ENCODE peak calls at places on chromosomes 1 and 21, in ten cellular contexts. A is IMR-90, K is left ventricle myocardium inferior, V is SJCRH30, C is ascending aorta, L is psoas muscle, G is GM23248, I is right atrium auricular region, Y is heart left ventricle, P is H9. X is an unnamed sample. For H3K4me1, the result is how much of the 10 kb centered on the place peaks cover.

GRCh38 chr1:243917177-243917862 is 67.3 kb upstream of the AKT3 start:
- DNase-seq in A (peak), K (peak), V (peak), C (peak), L (no peak), G (peak), I (peak), Y (peak), P (peak), X (no peak)

GRCh38 chr1:16349847-16350406 is 2.4 kb downstream of the FBXO42 start:
- DNase-seq in A (no peak), K (no peak), V (no peak), C (peak), L (no peak), G (peak), I (no peak), Y (no peak), P (no peak), X (no peak)

GRCh38 chr1:22576148-22576544 is 12.9 kb downstream of the EPHA8 start:
- DNase-seq in A (no peak), K (no peak), V (no peak), C (no peak), L (no peak), G (no peak), I (no peak), Y (no peak), P (no peak), X (no peak)

GRCh38 chr1:81803423-81804103 is 2.8 kb downstream of the ADGRL2 start:
- DNase-seq in A (peak), K (no peak), V (peak), C (no peak), L (no peak), G (peak), I (no peak), Y (no peak), P (peak), X (no peak)

GRCh38 chr1:20551161-20551560 is 1.2 kb upstream of the FAM43B start:
- DNase-seq in A (no peak), K (no peak), V (no peak), C (no peak), L (no peak), G (no peak), I (no peak), Y (peak), P (no peak), X (no peak)

GRCh38 chr1:104592926-104593325 is 843.2 kb downstream of the AMY1C start:
- DNase-seq in A (no peak), K (no peak), V (no peak), C (no peak), L (no peak), G (no peak), I (no peak), Y (no peak), P (no peak), X (no peak)

GRCh38 chr1:241485554-241485992 is 34.0 kb downstream of the FH start:
- DNase-seq in A (peak), K (no peak), V (peak), C (no peak), L (no peak), G (peak), I (no peak), Y (no peak), P (peak), X (no peak)

GRCh38 chr21:16578912-16579311 is 849.1 kb downstream of the USP25 start:
- DNase-seq in A (no peak), K (no peak), V (no peak), C (no peak), L (no peak), G (no peak), I (no peak), Y (no peak), P (no peak), X (no peak)

GRCh38 chr1:207031632-207032258 is 811 bp downstream of the C1orf116 start:
- DNase-seq in A (no peak), K (no peak), V (no peak), C (no peak), L (no peak), G (no peak), I (no peak), Y (no peak), P (no peak), X (no peak)

GRCh38 chr1:23100074-23100748 is 68.4 kb downstream of the LUZP1 start:
- DNase-seq in A (peak), K (no peak), V (peak), C (peak), L (no peak), G (peak), I (peak), Y (no peak), P (no peak), X (no peak)

GRCh38 chr21:29737188-29737587 is 202.6 kb downstream of the GRIK1 start:
- DNase-seq in A (no peak), K (no peak), V (no peak), C (no peak), L (no peak), G (no peak), I (no peak), Y (no peak), P (no peak), X (no peak)

GRCh38 chr1:89607888-89608626 is 24.9 kb upstream of the LRRC8C start:
- DNase-seq in A (peak), K (peak), V (no peak), C (no peak), L (no peak), G (peak), I (peak), Y (peak), P (no peak), X (no peak)

GRCh38 chr1:206524739-206525364 is 17.5 kb downstream of the RASSF5 start:
- DNase-seq in A (no peak), K (no peak), V (no peak), C (no peak), L (no peak), G (no peak), I (no peak), Y (no peak), P (no peak), X (no peak)

GRCh38 chr21:45472445-45473365 is 67.7 kb downstream of the COL18A1 start:
- DNase-seq in A (no peak), K (no peak), V (no peak), C (no peak), L (peak), G (no peak), I (no peak), Y (no peak), P (no peak), X (no peak)

GRCh38 chr1:15139654-15140350 is 13.7 kb upstream of the TMEM51 start:
- DNase-seq in A (peak), K (peak), V (peak), C (no peak), L (no peak), G (no peak), I (no peak), Y (no peak), P (peak), X (no peak)

GRCh38 chr1:53946252-53947171 is at the start of gene LRRC42:
- DNase-seq in A (no peak), K (no peak), V (no peak), C (no peak), L (no peak), G (peak), I (no peak), Y (no peak), P (no peak), X (no peak)

GRCh38 chr21:26945916-26946315 is 21.0 kb downstream of the ADAMTS5 start:
- DNase-seq in A (no peak), K (peak), V (no peak), C (no peak), L (peak), G (peak), I (no peak), Y (no peak), P (no peak), X (no peak)

GRCh38 chr1:183444243-183444642 is 26.1 kb upstream of the NMNAT2 start:
- DNase-seq in A (peak), K (no peak), V (peak), C (no peak), L (no peak), G (peak), I (no peak), Y (no peak), P (no peak), X (no peak)

GRCh38 chr1:6489799-6490180 is 1.7 kb downstream of the PLEKHG5 start:
- DNase-seq in A (peak), K (peak), V (peak), C (peak), L (peak), G (peak), I (peak), Y (peak), P (peak), X (no peak)

GRCh38 chr1:93839307-93839706 is 39.7 kb downstream of the DNTTIP2 start:
- DNase-seq in A (peak), K (no peak), V (no peak), C (no peak), L (no peak), G (peak), I (no peak), Y (no peak), P (no peak), X (no peak)

GRCh38 chr1:209319549-209319948 is 264.0 kb upstream of the CAMK1G start:
- DNase-seq in A (peak), K (no peak), V (no peak), C (no peak), L (no peak), G (peak), I (no peak), Y (no peak), P (no peak), X (no peak)

GRCh38 chr21:15227919-15228318 is 163.1 kb upstream of the NRIP1 start:
- DNase-seq in A (no peak), K (no peak), V (no peak), C (no peak), L (no peak), G (no peak), I (no peak), Y (no peak), P (no peak), X (no peak)

GRCh38 chr1:169027607-169028320 is 78.7 kb upstream of the ATP1B1 start:
- DNase-seq in A (no peak), K (no peak), V (no peak), C (no peak), L (no peak), G (no peak), I (no peak), Y (no peak), P (no peak), X (no peak)

GRCh38 chr21:39014751-39015150 is 168.5 kb downstream of the PSMG1 start:
- DNase-seq in A (peak), K (no peak), V (no peak), C (no peak), L (no peak), G (peak), I (no peak), Y (no peak), P (no peak), X (no peak)

GRCh38 chr1:43506233-43506632 is 24.4 kb upstream of the PTPRF start:
- DNase-seq in A (no peak), K (no peak), V (no peak), C (no peak), L (no peak), G (no peak), I (peak), Y (peak), P (no peak), X (no peak)

GRCh38 chr1:31753623-31754349 is 10.4 kb downstream of the ADGRB2 start:
- DNase-seq in A (peak), K (peak), V (peak), C (peak), L (peak), G (peak), I (no peak), Y (peak), P (no peak), X (no peak)

GRCh38 chr1:178931843-178932551 is 61.1 kb upstream of the ANGPTL1 start:
- DNase-seq in A (peak), K (peak), V (no peak), C (peak), L (peak), G (peak), I (peak), Y (peak), P (no peak), X (peak)

GRCh38 chr21:44021064-44021463 is 9.0 kb downstream of the TRAPPC10 start:
- DNase-seq in A (no peak), K (no peak), V (no peak), C (no peak), L (no peak), G (no peak), I (no peak), Y (no peak), P (no peak), X (no peak)

GRCh38 chr21:41761211-41762181 is 5.4 kb downstream of the RIPK4 start:
- DNase-seq in A (no peak), K (peak), V (no peak), C (peak), L (peak), G (peak), I (peak), Y (no peak), P (no peak), X (no peak)

GRCh38 chr1:72000809-72001208 is 281.5 kb downstream of the NEGR1 start:
- DNase-seq in A (peak), K (no peak), V (no peak), C (no peak), L (no peak), G (no peak), I (no peak), Y (no peak), P (peak), X (no peak)

GRCh38 chr1:195721210-195721971 is 886.8 kb downstream of the KCNT2 start:
- DNase-seq in A (no peak), K (no peak), V (no peak), C (no peak), L (no peak), G (no peak), I (no peak), Y (no peak), P (no peak), X (no peak)

GRCh38 chr1:66933887-66934700 is 9.3 kb downstream of the MIER1 start:
- DNase-seq in A (no peak), K (no peak), V (peak), C (no peak), L (no peak), G (peak), I (no peak), Y (no peak), P (no peak), X (no peak)

GRCh38 chr1:162631546-162632233 is 574 bp upstream of the DDR2 start:
- DNase-seq in A (peak), K (peak), V (peak), C (no peak), L (no peak), G (peak), I (no peak), Y (peak), P (no peak), X (no peak)

GRCh38 chr1:162632743-162633326 is 571 bp downstream of the DDR2 start:
- DNase-seq in A (peak), K (no peak), V (peak), C (no peak), L (no peak), G (peak), I (no peak), Y (peak), P (no peak), X (no peak)

GRCh38 chr1:162635418-162635817 is 3.2 kb downstream of the DDR2 start:
- DNase-seq in A (peak), K (no peak), V (no peak), C (no peak), L (no peak), G (peak), I (no peak), Y (no peak), P (no peak), X (no peak)

GRCh38 chr1:162632234-162632666 is at the start of gene DDR2:
- DNase-seq in A (peak), K (peak), V (peak), C (peak), L (peak), G (peak), I (peak), Y (peak), P (no peak), X (no peak)

GRCh38 chr1:162633327-162633762 is 1.1 kb downstream of the DDR2 start:
- DNase-seq in A (peak), K (no peak), V (peak), C (no peak), L (no peak), G (peak), I (no peak), Y (no peak), P (no peak), X (no peak)
- H3K4me1 ChIP-seq in A (under half), K (half or more), V (under half), C (under half), L (under half), G (half or more), I (under half), Y (under half), P (under half), X (under half)

DNA sequence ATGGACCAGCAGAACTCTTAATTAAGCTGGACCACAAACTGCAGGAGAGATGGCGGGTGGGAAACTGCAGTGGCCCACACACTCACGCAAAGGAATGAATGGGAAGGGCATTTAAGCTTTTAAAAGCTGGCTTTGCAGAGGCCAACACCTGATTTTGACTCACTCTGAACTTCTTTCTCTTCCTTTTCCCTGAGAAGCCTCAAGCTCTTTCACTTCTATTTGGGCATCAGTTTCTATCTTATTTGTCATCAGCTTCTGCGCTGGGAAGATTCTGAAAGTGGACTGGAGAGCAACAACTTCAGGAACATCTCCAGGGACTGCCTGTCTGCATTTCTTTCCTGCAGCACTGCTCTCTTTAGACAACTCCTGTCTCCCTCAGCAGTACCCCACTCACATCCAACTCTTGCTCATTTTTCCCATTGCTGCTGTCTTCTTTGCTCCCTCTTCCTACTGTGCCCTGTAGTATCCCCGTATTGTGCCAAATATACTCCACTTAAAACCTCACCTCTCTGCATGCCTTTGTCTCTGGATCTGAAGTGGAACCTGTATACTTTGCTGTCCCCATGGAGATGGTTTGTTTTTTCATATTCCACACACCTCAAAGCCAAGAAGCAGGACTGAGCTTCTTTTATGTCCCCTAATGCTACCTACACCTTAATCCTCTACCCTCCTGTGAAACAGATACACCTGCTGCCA is 143.3 kb upstream of the JUN start:
- DNase-seq in A (peak), K (no peak), V (no peak), C (no peak), L (no peak), G (no peak), I (peak), Y (no peak), P (no peak), X (no peak)
- H3K4me1 ChIP-seq in A (under half), K (under half), V (under half), C (under half), L (under half), G (under half), I (under half), Y (under half), P (under half), X (under half)

GRCh38 chr1:41447995-41448770 is 36.3 kb downstream of the EDN2 start:
- DNase-seq in A (no peak), K (no peak), V (peak), C (no peak), L (no peak), G (peak), I (no peak), Y (no peak), P (no peak), X (no peak)
- H3K4me1 ChIP-seq in A (under half), K (under half), V (under half), C (under half), L (under half), G (under half), I (under half), Y (under half), P (under half), X (under half)

DNA sequence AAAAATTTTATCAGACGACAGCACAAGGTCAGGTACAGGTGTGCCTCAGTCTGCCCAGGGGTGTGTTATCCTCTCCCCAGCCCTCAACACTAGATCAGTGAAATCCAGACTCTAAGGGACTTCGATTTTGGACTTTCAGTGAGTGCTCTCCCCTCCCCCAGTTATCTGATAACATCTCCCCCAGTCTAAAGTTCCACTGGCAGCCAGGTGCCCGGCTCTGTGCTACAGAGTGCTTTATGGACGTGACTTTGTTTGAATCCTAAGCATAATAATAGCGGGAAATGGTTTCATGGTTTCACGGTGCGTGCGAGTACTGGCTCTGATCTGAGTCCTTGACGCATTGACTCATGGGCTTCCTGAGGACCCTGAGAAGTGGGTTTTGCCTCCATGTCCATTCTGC is 3.2 kb downstream of the SPSB1 start:
- DNase-seq in A (no peak), K (no peak), V (no peak), C (no peak), L (peak), G (no peak), I (no peak), Y (no peak), P (no peak), X (no peak)
- H3K4me1 ChIP-seq in A (under half), K (half or more), V (under half), C (under half), L (under half), G (under half), I (half or more), Y (under half), P (under half), X (half or more)

DNA sequence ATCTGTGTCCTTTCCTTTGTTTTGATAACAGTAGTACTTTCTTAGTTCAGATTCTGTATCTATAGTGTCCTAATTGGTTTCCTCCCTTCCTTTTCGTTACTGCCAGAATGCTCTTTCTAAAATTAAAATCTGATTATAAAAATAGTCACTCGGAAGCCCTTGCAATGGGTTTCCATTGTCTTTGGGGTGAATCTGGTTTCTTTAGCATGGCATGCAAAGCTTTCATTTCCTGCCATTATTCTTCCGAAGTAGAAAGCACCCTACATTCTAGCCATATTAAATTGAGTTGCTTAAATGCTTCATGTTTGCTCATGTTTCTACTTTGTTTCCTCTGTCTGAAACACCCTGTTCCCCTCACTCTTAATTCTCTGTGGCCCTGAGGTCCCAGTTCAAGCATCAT is 53.2 kb upstream of the MACF1 start:
- DNase-seq in A (no peak), K (no peak), V (no peak), C (no peak), L (no peak), G (no peak), I (no peak), Y (no peak), P (no peak), X (no peak)
- H3K4me1 ChIP-seq in A (under half), K (half or more), V (under half), C (under half), L (half or more), G (under half), I (half or more), Y (under half), P (under half), X (half or more)

DNA sequence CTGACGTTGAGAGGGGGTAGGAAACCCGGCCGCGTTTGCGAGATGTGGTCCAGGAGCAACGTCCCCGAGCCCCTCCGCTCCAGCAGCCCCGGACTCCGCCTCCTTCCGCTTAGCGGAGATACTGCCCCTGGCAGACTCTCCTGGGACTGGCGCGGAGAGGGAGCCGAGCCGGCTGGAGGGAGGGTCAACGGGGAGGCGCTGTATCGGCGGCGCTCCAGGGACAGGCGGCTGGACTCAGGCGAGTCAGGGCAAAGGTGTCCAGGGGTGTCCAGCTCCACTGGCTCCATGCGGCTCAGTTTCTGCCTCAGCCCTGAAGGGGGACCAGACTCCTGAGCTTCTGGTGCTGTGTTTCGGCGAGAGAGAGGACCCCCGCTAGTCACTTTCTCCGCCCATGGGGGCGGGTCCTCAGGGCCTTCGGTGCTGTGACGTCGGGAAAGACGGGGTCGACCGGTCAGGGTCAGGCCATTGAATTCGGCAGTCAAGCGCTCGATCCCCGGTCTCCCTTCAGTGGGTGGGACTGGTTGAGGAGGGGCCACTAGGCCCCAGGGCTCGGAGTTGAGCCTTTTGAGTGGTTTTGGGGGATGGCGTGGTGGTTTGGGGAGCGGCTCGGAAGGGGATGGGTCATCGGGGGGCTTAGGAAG is 2.8 kb upstream of the LIX1L start:
- DNase-seq in A (peak), K (peak), V (peak), C (peak), L (peak), G (peak), I (peak), Y (peak), P (peak), X (no peak)
- H3K4me1 ChIP-seq in A (under half), K (half or more), V (under half), C (under half), L (half or more), G (under half), I (half or more), Y (under half), P (under half), X (half or more)

X was measured in vagina.